ENCODE peak calls at places on chromosomes 16 and 17, in four cellular contexts. U is GM04504; J is HEK293T; R is activated T-cell treated with anti-CD3 and anti-CD28 coated beads, Interleukin-2, amount 50 U/mL, for 72 hours. C is an unnamed sample.

GRCh38 chr16:85524630-85525463 is 88.3 kb upstream of the GSE1 start:
- DNase-seq in U (no peak), J (peak; percentile 24), R (no peak), C (no peak)

GRCh38 chr17:34579017-34579946 is at the start of gene TMEM132E:
- DNase-seq in U (no peak), J (peak; percentile 19), R (peak; percentile 18), C (peak; percentile 44)

GRCh38 chr17:69870751-69871199 is 204.2 kb upstream of the KCNJ16 start:
- DNase-seq in U (peak; percentile 64), J (no peak), R (no peak), C (no peak)

GRCh38 chr16:86962913-86963312 is 354.3 kb downstream of the C16orf95 start:
- DNase-seq in U (no peak), J (no peak), R (no peak), C (no peak)

GRCh38 chr17:33874617-33875060 is 380.4 kb upstream of the CCL2 start:
- DNase-seq in U (no peak), J (no peak), R (no peak), C (no peak)

GRCh38 chr17:82932146-82933005 is 92.6 kb upstream of the ZNF750 start:
- DNase-seq in U (no peak), J (no peak), R (no peak), C (no peak)

GRCh38 chr17:73135774-73136173 is 29.0 kb upstream of the SSTR2 start:
- DNase-seq in U (no peak), J (no peak), R (no peak), C (no peak)

GRCh38 chr17:69597898-69598692 is 183.6 kb downstream of the MAP2K6 start:
- DNase-seq in U (peak; percentile 17), J (no peak), R (no peak), C (no peak)

GRCh38 chr17:55496094-55496881 is 15.0 kb downstream of the SMIM36 start:
- DNase-seq in U (no peak), J (no peak), R (no peak), C (no peak)

GRCh38 chr16:31708348-31708747 is 165.3 kb upstream of the ZNF267 start:
- DNase-seq in U (no peak), J (no peak), R (no peak), C (peak; percentile 75)

C was measured in activated CD4-positive, alpha-beta T cell treated with anti-CD3 and anti-CD28 coated beads for 36 hours.